ENCODE peak calls at places on chromosomes 12 and 14, in ten cellular contexts. N is glutamatergic neuron, Q is NCI-H2171 treated with DMSO at 0.1 percent for 48 hours, R is posterior cingulate gyrus, B is astrocyte, T is H1, K is NCI-H1092, J is tibial artery, W is AG10803, Z is D341Med. V is an unnamed sample.
A peak's percentile ranks its signal among the peaks of the same experiment; 100 is the strongest.

GRCh38 chr12:130818381-130819247 is 20.4 kb downstream of the STX2 start:
- DNase-seq in N (peak; percentile 91), Q (peak; percentile 57), B (no peak), R (peak; percentile 61), T (peak; percentile 97), W (no peak), Z (peak; percentile 87), K (no peak), J (no peak), V (peak; percentile 87)

GRCh38 chr12:26971963-26972362 is 33.7 kb downstream of the FGFR1OP2 start:
- DNase-seq in J (no peak), B (no peak), Z (no peak), R (no peak), Q (no peak), N (no peak), W (no peak), K (no peak), T (no peak), V (no peak)

GRCh38 chr12:14219156-14219555 is 146.3 kb upstream of the ATF7IP start:
- DNase-seq in K (no peak), R (no peak), B (no peak), J (no peak), N (no peak), Z (no peak), Q (no peak), W (no peak), T (no peak), V (no peak)

GRCh38 chr12:25926536-25926935 is 31.9 kb upstream of the RASSF8 start:
- DNase-seq in N (no peak), W (no peak), Q (no peak), T (no peak), Z (peak; percentile 63), R (no peak), B (no peak), J (no peak), K (no peak), V (no peak)

GRCh38 chr14:74962493-74962892 is 7.1 kb upstream of the PGF start:
- DNase-seq in R (no peak), B (no peak), N (no peak), Q (no peak), Z (no peak), W (no peak), T (no peak), K (no peak), J (no peak), V (no peak)

GRCh38 chr14:28766505-28767238 is at the start of gene FOXG1:
- DNase-seq in J (no peak), Z (peak; percentile 89), R (peak; percentile 81), B (no peak), T (peak; percentile 72), Q (peak; percentile 91), N (peak; percentile 62), K (peak; percentile 98), W (peak; percentile 44), V (no peak)

GRCh38 chr14:53509227-53509822 is 356.2 kb upstream of the DDHD1 start:
- DNase-seq in N (peak; percentile 33), Q (no peak), B (peak; percentile 56), W (peak; percentile 53), R (no peak), J (no peak), Z (no peak), T (no peak), K (no peak), V (no peak)

GRCh38 chr14:90639641-90640040 is 176.6 kb downstream of the TTC7B start:
- DNase-seq in K (no peak), R (no peak), Z (no peak), N (no peak), T (no peak), W (no peak), Q (no peak), B (no peak), J (no peak), V (no peak)

GRCh38 chr14:98093111-98093510 is 1178.9 kb downstream of the BCL11B start:
- DNase-seq in R (no peak), Q (no peak), J (no peak), W (no peak), T (no peak), N (no peak), Z (no peak), K (no peak), B (no peak), V (no peak)

GRCh38 chr14:74202113-74202512 is 37.1 kb upstream of the VSX2 start:
- DNase-seq in T (no peak), Z (no peak), W (no peak), B (no peak), R (no peak), J (no peak), Q (no peak), N (no peak), K (no peak), V (no peak)

GRCh38 chr12:22287776-22288621 is 46.5 kb downstream of the ST8SIA1 start:
- DNase-seq in T (peak; percentile 45), B (peak; percentile 87), K (no peak), Z (no peak), N (no peak), J (no peak), R (no peak), Q (no peak), W (peak; percentile 55), V (no peak)

GRCh38 chr12:22283508-22283907 is 51.0 kb downstream of the ST8SIA1 start:
- DNase-seq in K (no peak), T (no peak), Z (no peak), J (no peak), N (no peak), W (no peak), B (no peak), Q (no peak), R (no peak), V (no peak)

GRCh38 chr12:52391618-52392002 is 6.2 kb upstream of the KRT84 start:
- DNase-seq in Z (peak; percentile 88), K (peak; percentile 88), Q (peak; percentile 92), R (peak; percentile 70), T (no peak), B (no peak), W (peak; percentile 21), J (peak; percentile 89), N (peak; percentile 34), V (no peak)

GRCh38 chr12:12608557-12608957 is 3.1 kb upstream of the CREBL2 start:
- DNase-seq in J (no peak), Z (no peak), W (no peak), B (no peak), R (no peak), K (no peak), T (no peak), Q (peak; percentile 86), N (no peak), V (no peak)

GRCh38 chr12:42763682-42764081 is 174.1 kb upstream of the PRICKLE1 start:
- DNase-seq in B (no peak), R (no peak), J (no peak), N (no peak), K (no peak), T (no peak), W (no peak), Z (no peak), Q (no peak), V (no peak)

GRCh38 chr12:130142736-130143135 is 19.5 kb upstream of the FZD10 start:
- DNase-seq in B (no peak), T (no peak), R (no peak), K (no peak), Z (no peak), J (no peak), W (no peak), N (no peak), Q (no peak), V (peak; percentile 67)

GRCh38 chr12:113204806-113205205 is 16.5 kb upstream of the TPCN1 start:
- DNase-seq in Z (no peak), T (no peak), J (no peak), N (no peak), R (no peak), K (no peak), Q (no peak), W (no peak), B (no peak), V (no peak)

GRCh38 chr14:104446611-104447010 is 133.0 kb upstream of the C14orf180 start:
- DNase-seq in Z (no peak), N (no peak), T (no peak), B (no peak), R (no peak), Q (no peak), W (no peak), K (no peak), J (peak; percentile 39), V (no peak)

GRCh38 chr12:92505373-92506340 is 197.1 kb upstream of the PLEKHG7 start:
- DNase-seq in K (peak; percentile 34), N (peak; percentile 17), Z (peak; percentile 27), J (peak; percentile 82), B (peak; percentile 3), Q (peak; percentile 60), W (peak; percentile 24), T (no peak), R (no peak), V (peak; percentile 84)

GRCh38 chr12:127422935-127423585 is 843.9 kb upstream of the TMEM132C start:
- DNase-seq in Q (no peak), T (no peak), R (no peak), W (no peak), J (no peak), N (no peak), Z (no peak), K (no peak), B (no peak), V (no peak)

GRCh38 chr12:10288989-10289388 is 18.7 kb upstream of the KLRD1 start:
- DNase-seq in Q (no peak), N (no peak), T (no peak), Z (no peak), W (no peak), J (no peak), K (no peak), R (no peak), B (no peak), V (no peak)

GRCh38 chr12:4881665-4882064 is 28.0 kb upstream of the KCNA1 start:
- DNase-seq in Q (no peak), R (peak; percentile 29), J (no peak), T (no peak), W (no peak), B (no peak), Z (no peak), N (no peak), K (no peak), V (no peak)

GRCh38 chr12:54984602-54985376 is at the start of gene TESPA1:
- DNase-seq in R (no peak), T (no peak), N (no peak), J (peak; percentile 70), Q (no peak), Z (no peak), W (no peak), K (no peak), B (no peak), V (no peak)

GRCh38 chr12:38890102-38890501 is 15.3 kb downstream of the CPNE8 start:
- DNase-seq in T (no peak), J (no peak), B (peak; percentile 1), N (no peak), R (no peak), Q (no peak), W (peak; percentile 31), Z (no peak), K (no peak), V (no peak)

GRCh38 chr12:95922231-95922630 is 20.2 kb downstream of the CCDC38 start:
- DNase-seq in J (no peak), Z (no peak), B (peak; percentile 2), R (no peak), T (no peak), W (no peak), Q (no peak), K (no peak), N (no peak), V (no peak)

GRCh38 chr12:122980192-122981035 is at the start of gene ARL6IP4:
- DNase-seq in B (peak; percentile 36), N (peak; percentile 74), W (peak; percentile 56), Q (peak; percentile 71), K (peak; percentile 32), T (peak; percentile 78), R (peak; percentile 64), J (peak; percentile 73), Z (peak; percentile 88), V (peak; percentile 90)

GRCh38 chr12:31715283-31715825 is 13.5 kb downstream of the AMN1 start:
- DNase-seq in Q (no peak), Z (no peak), B (peak; percentile 56), N (no peak), K (no peak), T (no peak), W (no peak), J (no peak), R (no peak), V (no peak)

GRCh38 chr12:27970391-27970980 is 2.0 kb downstream of the PTHLH start:
- DNase-seq in N (peak; percentile 56), J (no peak), T (peak; percentile 69), Q (no peak), R (no peak), W (peak; percentile 54), B (peak; percentile 56), K (no peak), Z (no peak), V (no peak)

V was measured in posterior vena cava.